ENCODE peak calls at places on chromosomes 1 and 21, in nine cellular contexts. G is NCI-H1092; F is effector CD4-positive, alpha-beta T cell; C is RPMI8226; H is endothelial cell; O is lung; R is activated T-cell treated with anti-CD3 and anti-CD28 coated beads for 1 hour; N is activated CD8-positive, alpha-beta memory T cell treated with anti-CD3 and anti-CD28 coated beads, Interleukin-2, amount 50 U/mL, for 48 hours; L is ACHN. X is an unnamed sample.

GRCh38 chr1:222844108-222844779 is 29.4 kb downstream of the DISP1 start:
- DNase-seq in G (no peak), F (no peak), C (no peak), H (no peak), O (no peak), R (no peak), N (no peak), L (peak), X (no peak)

GRCh38 chr1:21451981-21452411 is 12.1 kb downstream of the NBPF3 start:
- DNase-seq in G (no peak), F (no peak), C (no peak), H (no peak), O (no peak), R (no peak), N (no peak), L (no peak), X (no peak)

GRCh38 chr1:10910490-10911273 is 101.8 kb upstream of the TARDBP start:
- DNase-seq in G (no peak), F (no peak), C (no peak), H (no peak), O (no peak), R (no peak), N (no peak), L (no peak), X (no peak)

GRCh38 chr1:55542901-55543504 is 327.8 kb upstream of the USP24 start:
- DNase-seq in G (no peak), F (no peak), C (no peak), H (no peak), O (no peak), R (no peak), N (no peak), L (no peak), X (no peak)

GRCh38 chr1:245341738-245342137 is 187.0 kb downstream of the KIF26B start:
- DNase-seq in G (no peak), F (no peak), C (no peak), H (no peak), O (no peak), R (no peak), N (no peak), L (no peak), X (no peak)

GRCh38 chr1:11383553-11384169 is 95.3 kb upstream of the DISP3 start:
- DNase-seq in G (no peak), F (no peak), C (no peak), H (no peak), O (no peak), R (no peak), N (no peak), L (no peak), X (no peak)

GRCh38 chr1:235168375-235168774 is 7.3 kb upstream of the RBM34 start:
- DNase-seq in G (no peak), F (no peak), C (no peak), H (no peak), O (no peak), R (no peak), N (no peak), L (no peak), X (no peak)

GRCh38 chr21:16345757-16346156 is 616.0 kb downstream of the USP25 start:
- DNase-seq in G (no peak), F (no peak), C (no peak), H (no peak), O (no peak), R (no peak), N (no peak), L (no peak), X (no peak)

GRCh38 chr1:65195495-65196417 is 47.8 kb downstream of the AK4 start:
- DNase-seq in G (no peak), F (no peak), C (no peak), H (no peak), O (no peak), R (no peak), N (no peak), L (no peak), X (no peak)

GRCh38 chr1:212683357-212683722 is 16.3 kb downstream of the BATF3 start:
- DNase-seq in G (no peak), F (no peak), C (no peak), H (no peak), O (peak), R (no peak), N (peak), L (no peak), X (no peak)

GRCh38 chr1:215393476-215393875 is 173.6 kb upstream of the KCTD3 start:
- DNase-seq in G (no peak), F (no peak), C (no peak), H (no peak), O (no peak), R (no peak), N (no peak), L (no peak), X (no peak)

GRCh38 chr1:219506337-219506944 is 106.5 kb downstream of the ZC3H11B start:
- DNase-seq in G (no peak), F (no peak), C (no peak), H (no peak), O (no peak), R (no peak), N (no peak), L (no peak), X (no peak)

GRCh38 chr1:54816130-54816529 is 15.0 kb upstream of the TTC22 start:
- DNase-seq in G (no peak), F (no peak), C (no peak), H (no peak), O (no peak), R (no peak), N (no peak), L (no peak), X (no peak)

GRCh38 chr1:182725264-182725965 is 41.0 kb upstream of the RGS8 start:
- DNase-seq in G (no peak), F (no peak), C (no peak), H (no peak), O (no peak), R (no peak), N (no peak), L (no peak), X (no peak)

GRCh38 chr1:156746716-156747631 is 4.5 kb downstream of the HDGF start:
- DNase-seq in G (peak), F (peak), C (peak), H (peak), O (peak), R (peak), N (peak), L (peak), X (peak)

GRCh38 chr1:173601588-173601987 is 1.3 kb downstream of the SLC9C2 start:
- DNase-seq in G (no peak), F (no peak), C (peak), H (no peak), O (no peak), R (no peak), N (no peak), L (no peak), X (no peak)

GRCh38 chr1:193102662-193103061 is 2.6 kb downstream of the GLRX2 start:
- DNase-seq in G (no peak), F (no peak), C (no peak), H (no peak), O (no peak), R (no peak), N (no peak), L (no peak), X (no peak)

GRCh38 chr1:87392241-87393192 is 63.8 kb downstream of the LMO4 start:
- DNase-seq in G (no peak), F (no peak), C (no peak), H (no peak), O (no peak), R (no peak), N (no peak), L (peak), X (no peak)

GRCh38 chr1:3023994-3024393 is 2.7 kb downstream of the ACTRT2 start:
- DNase-seq in G (no peak), F (no peak), C (peak), H (no peak), O (no peak), R (no peak), N (no peak), L (no peak), X (no peak)

GRCh38 chr1:175555266-175555665 is 188.1 kb downstream of the TNR start:
- DNase-seq in G (no peak), F (no peak), C (no peak), H (no peak), O (no peak), R (no peak), N (no peak), L (peak), X (no peak)

GRCh38 chr1:47870480-47870879 is 126.7 kb downstream of the TRABD2B start:
- DNase-seq in G (no peak), F (no peak), C (no peak), H (no peak), O (no peak), R (no peak), N (no peak), L (no peak), X (no peak)

GRCh38 chr1:154443274-154444013 is 38.3 kb downstream of the IL6R start:
- DNase-seq in G (no peak), F (no peak), C (no peak), H (no peak), O (no peak), R (no peak), N (no peak), L (no peak), X (no peak)

GRCh38 chr1:227273557-227273956 is 44.7 kb downstream of the CDC42BPA start:
- DNase-seq in G (no peak), F (no peak), C (peak), H (peak), O (no peak), R (no peak), N (no peak), L (peak), X (no peak)

GRCh38 chr1:183137782-183138181 is 48.3 kb upstream of the LAMC2 start:
- DNase-seq in G (no peak), F (no peak), C (no peak), H (no peak), O (no peak), R (no peak), N (no peak), L (no peak), X (no peak)

GRCh38 chr1:209993061-209993830 is 55.2 kb downstream of the SYT14 start:
- DNase-seq in G (no peak), F (no peak), C (peak), H (no peak), O (no peak), R (no peak), N (no peak), L (no peak), X (no peak)

GRCh38 chr1:66747500-66747899 is 4.8 kb upstream of the DYNLT5 start:
- DNase-seq in G (no peak), F (no peak), C (no peak), H (no peak), O (no peak), R (no peak), N (no peak), L (no peak), X (no peak)

GRCh38 chr1:3821004-3821933 is 25.0 kb upstream of the LRRC47 start:
- DNase-seq in G (no peak), F (no peak), C (no peak), H (no peak), O (no peak), R (no peak), N (no peak), L (peak), X (peak)

GRCh38 chr1:59695301-59695700 is 119.4 kb upstream of the HOOK1 start:
- DNase-seq in G (no peak), F (no peak), C (no peak), H (no peak), O (no peak), R (no peak), N (no peak), L (no peak), X (no peak)

GRCh38 chr1:20632386-20632785 is 872 bp upstream of the PINK1 start:
- DNase-seq in G (no peak), F (no peak), C (no peak), H (no peak), O (no peak), R (no peak), N (no peak), L (no peak), X (no peak)

GRCh38 chr1:221664253-221664652 is 77.6 kb downstream of the DUSP10 start:
- DNase-seq in G (no peak), F (no peak), C (no peak), H (no peak), O (no peak), R (no peak), N (no peak), L (no peak), X (no peak)